ENCODE peak calls at places on chromosomes 16 and 17, in ten cellular contexts. V, N, T, M, A, Q, Z, G, U and W are unnamed samples.

GRCh38 chr16:1037934-1038257 is 34.7 kb upstream of the SSTR5 start:
- DNase-seq in V (no peak), N (no peak), T (no peak), M (no peak), A (no peak), Q (no peak), Z (no peak), G (no peak), U (no peak), W (no peak)

GRCh38 chr17:45575126-45575885 is 84.8 kb upstream of the PLEKHM1 start:
- DNase-seq in V (no peak), N (no peak), T (no peak), M (no peak), A (no peak), Q (no peak), Z (no peak), G (no peak), U (no peak), W (no peak)

GRCh38 chr17:78895322-78895721 is 7.7 kb downstream of the CEP295NL start:
- DNase-seq in V (no peak), N (no peak), T (no peak), M (no peak), A (peak), Q (no peak), Z (no peak), G (no peak), U (no peak), W (no peak)

GRCh38 chr17:38584350-38584925 is 21.3 kb downstream of the SRCIN1 start:
- DNase-seq in V (peak), N (peak), T (peak), M (peak), A (no peak), Q (peak), Z (peak), G (peak), U (no peak), W (peak)

GRCh38 chr17:42111265-42111636 is 1.3 kb downstream of the DHX58 start:
- DNase-seq in V (no peak), N (no peak), T (no peak), M (no peak), A (no peak), Q (no peak), Z (no peak), G (no peak), U (no peak), W (no peak)

GRCh38 chr17:75808905-75809621 is 24.5 kb downstream of the UNK start:
- DNase-seq in V (no peak), N (no peak), T (no peak), M (peak), A (no peak), Q (no peak), Z (no peak), G (peak), U (no peak), W (no peak)

GRCh38 chr16:50259334-50260205 is 6.8 kb upstream of the ADCY7 start:
- DNase-seq in V (no peak), N (no peak), T (no peak), M (peak), A (no peak), Q (no peak), Z (no peak), G (no peak), U (no peak), W (no peak)

GRCh38 chr17:57900991-57901743 is 51.3 kb upstream of the MRPS23 start:
- DNase-seq in V (no peak), N (no peak), T (no peak), M (no peak), A (no peak), Q (no peak), Z (no peak), G (no peak), U (no peak), W (no peak)

GRCh38 chr17:9522074-9522473 is 53.5 kb downstream of the STX8 start:
- DNase-seq in V (peak), N (no peak), T (peak), M (no peak), A (peak), Q (peak), Z (no peak), G (peak), U (no peak), W (no peak)

GRCh38 chr16:57151369-57151768 is 34.5 kb downstream of the PSME3IP1 start:
- DNase-seq in V (no peak), N (no peak), T (no peak), M (peak), A (no peak), Q (no peak), Z (no peak), G (no peak), U (no peak), W (no peak)

GRCh38 chr16:35210681-35211433 is 1751.4 kb downstream of the TP53TG3F start:
- DNase-seq in V (no peak), N (no peak), T (no peak), M (no peak), A (peak), Q (no peak), Z (no peak), G (no peak), U (no peak), W (no peak)

GRCh38 chr17:1998426-1998784 is 26.7 kb downstream of the RTN4RL1 start:
- DNase-seq in V (peak), N (no peak), T (no peak), M (no peak), A (no peak), Q (peak), Z (no peak), G (no peak), U (no peak), W (no peak)